ENCODE peak calls at places on chromosomes 16 and 17, in nine cellular contexts. N, D, R, C, A, S, V, P and W are unnamed samples.

GRCh38 chr16:83830769-83831450 is 23.1 kb downstream of the HSBP1 start:
- DNase-seq in N (no peak), D (no peak), R (no peak), C (no peak), A (no peak), S (no peak), V (no peak), P (no peak), W (no peak)

GRCh38 chr17:17060930-17061329 is 18.7 kb downstream of the MPRIP start:
- DNase-seq in N (no peak), D (no peak), R (no peak), C (no peak), A (no peak), S (no peak), V (no peak), P (no peak), W (no peak)

GRCh38 chr17:62995377-62995885 is 29.4 kb downstream of the TANC2 start:
- DNase-seq in N (peak; percentile 89), D (no peak), R (peak; percentile 40), C (no peak), A (peak; percentile 69), S (no peak), V (no peak), P (no peak), W (peak; percentile 32)

GRCh38 chr16:88582912-88583575 is 12.8 kb downstream of the ZC3H18 start:
- DNase-seq in N (no peak), D (no peak), R (no peak), C (no peak), A (no peak), S (no peak), V (no peak), P (no peak), W (no peak)

GRCh38 chr17:63823659-63824331 is 3.4 kb upstream of the PSMC5 start:
- DNase-seq in N (no peak), D (no peak), R (no peak), C (no peak), A (no peak), S (no peak), V (no peak), P (no peak), W (no peak)

GRCh38 chr17:147796-148740 is 10.7 kb downstream of the SCGB1C2 start:
- DNase-seq in N (no peak), D (peak; percentile 12), R (no peak), C (no peak), A (no peak), S (no peak), V (no peak), P (peak; percentile 2), W (no peak)

GRCh38 chr16:51167170-51167710 is 16.2 kb upstream of the SALL1 start:
- DNase-seq in N (no peak), D (no peak), R (no peak), C (no peak), A (no peak), S (no peak), V (no peak), P (no peak), W (peak; percentile 55)

GRCh38 chr17:74431568-74432483 is at the start of gene GPRC5C:
- DNase-seq in N (peak; percentile 80), D (peak; percentile 80), R (peak; percentile 84), C (peak; percentile 63), A (peak; percentile 88), S (no peak), V (peak; percentile 81), P (peak; percentile 93), W (peak; percentile 76)

GRCh38 chr17:16013943-16014407 is 14.4 kb downstream of the TTC19 start:
- DNase-seq in N (no peak), D (no peak), R (peak; percentile 50), C (no peak), A (peak; percentile 64), S (peak; percentile 53), V (no peak), P (no peak), W (peak; percentile 75)

GRCh38 chr16:68802190-68802589 is 41.1 kb upstream of the TANGO6 start:
- DNase-seq in N (no peak), D (no peak), R (no peak), C (no peak), A (no peak), S (no peak), V (no peak), P (no peak), W (peak; percentile 82)

GRCh38 chr16:65658339-65659275 is 536.7 kb upstream of the CDH11 start:
- DNase-seq in N (peak; percentile 42), D (no peak), R (peak; percentile 54), C (no peak), A (peak; percentile 13), S (peak; percentile 92), V (peak; percentile 43), P (no peak), W (peak; percentile 99)

GRCh38 chr17:31535581-31535981 is 144.1 kb downstream of the RAB11FIP4 start:
- DNase-seq in N (no peak), D (no peak), R (no peak), C (no peak), A (no peak), S (no peak), V (no peak), P (no peak), W (no peak)

GRCh38 chr17:10631048-10631700 is 25.9 kb downstream of the MYH3 start:
- DNase-seq in N (peak; percentile 36), D (no peak), R (peak; percentile 66), C (no peak), A (peak; percentile 50), S (no peak), V (no peak), P (no peak), W (peak; percentile 42)

DNA sequence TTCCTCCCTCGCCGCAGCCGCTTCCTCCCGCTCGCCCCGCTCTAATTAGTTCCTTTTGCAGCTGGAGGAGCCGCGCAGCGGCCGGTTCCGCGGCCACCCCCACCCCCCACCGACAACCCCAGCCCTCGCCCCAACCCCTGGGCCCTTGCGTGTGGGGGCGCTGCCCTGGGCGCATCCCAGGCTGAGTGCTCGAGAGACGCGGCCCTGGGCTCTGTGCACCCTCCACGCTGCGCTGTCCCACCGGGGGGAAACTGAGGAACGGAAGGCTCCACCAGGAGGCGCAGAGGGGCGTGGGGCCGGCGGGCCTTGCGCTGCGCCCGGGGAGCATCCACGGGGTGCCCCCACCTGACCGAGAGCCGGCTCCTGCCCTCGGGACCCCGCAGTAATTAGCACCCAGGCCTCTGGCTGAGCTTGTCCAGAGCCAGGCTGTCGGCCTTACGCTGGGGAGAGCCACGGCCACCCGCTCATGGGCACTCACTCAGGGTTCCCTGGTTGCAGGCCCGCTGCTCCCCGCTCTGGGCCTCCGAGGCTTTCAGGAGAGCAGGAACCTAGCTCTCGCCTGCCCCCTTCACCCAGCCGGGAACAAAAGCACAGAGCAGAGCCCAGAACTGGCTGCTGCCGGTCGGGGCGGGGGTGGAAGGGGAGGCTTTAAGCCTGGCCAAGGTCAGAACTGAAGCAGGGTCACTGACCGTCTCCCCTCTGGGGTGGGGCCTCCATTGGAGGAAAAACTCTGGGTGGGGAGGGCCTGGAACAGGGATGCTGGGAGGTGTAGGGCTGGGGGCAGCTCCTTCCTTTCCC is 12.1 kb downstream of the GLIS2 start:
- DNase-seq in N (peak; percentile 88), D (peak; percentile 88), R (peak; percentile 95), C (no peak), A (peak; percentile 95), S (no peak), V (peak; percentile 49), P (peak; percentile 82), W (peak; percentile 76)
- TF ChIP-seq CTCF in N (peak; percentile 53), D (peak; percentile 78), R (peak; percentile 52), C (peak; percentile 76), A (peak; percentile 74), S (peak; percentile 69), V (no peak), P (peak; percentile 36), W (peak; percentile 73)

GRCh38 chr16:71409038-71409775 is 32.6 kb downstream of the TLE7 start:
- DNase-seq in N (no peak), D (no peak), R (no peak), C (no peak), A (no peak), S (no peak), V (no peak), P (no peak), W (no peak)

GRCh38 chr16:71414038-71414437 is 27.8 kb downstream of the TLE7 start:
- DNase-seq in N (no peak), D (no peak), R (no peak), C (no peak), A (no peak), S (no peak), V (no peak), P (no peak), W (no peak)

GRCh38 chr16:71410146-71410545 is 31.7 kb downstream of the TLE7 start:
- DNase-seq in N (no peak), D (no peak), R (no peak), C (no peak), A (no peak), S (no peak), V (no peak), P (no peak), W (no peak)

GRCh38 chr16:71413341-71413740 is 28.5 kb downstream of the TLE7 start:
- DNase-seq in N (no peak), D (no peak), R (no peak), C (no peak), A (no peak), S (no peak), V (no peak), P (no peak), W (no peak)

GRCh38 chr16:71412270-71413160 is 29.3 kb downstream of the TLE7 start:
- DNase-seq in N (peak; percentile 77), D (peak; percentile 59), R (peak; percentile 78), C (peak; percentile 80), A (peak; percentile 93), S (peak; percentile 49), V (peak; percentile 67), P (peak; percentile 58), W (peak; percentile 70)
- H3K4me3 ChIP-seq in N (no peak overlapping the region), D (no peak overlapping the region), R (peak overlapping the region; percentile 12), C (peak overlapping the region; percentile 52), A (peak overlapping the region; percentile 75), S (no peak overlapping the region), V (no peak overlapping the region), P (no peak overlapping the region), W (no peak overlapping the region)

GRCh38 chr16:75491876-75492275 is 3.4 kb downstream of the CHST6 start:
- DNase-seq in N (no peak), D (no peak), R (peak; percentile 92), C (no peak), A (peak; percentile 57), S (no peak), V (no peak), P (no peak), W (no peak)
- TF ChIP-seq CTCF in N (peak; percentile 21), D (no peak), R (peak; percentile 37), C (peak; percentile 54), A (peak; percentile 50), S (peak; percentile 12), V (no peak), P (no peak), W (no peak)

DNA sequence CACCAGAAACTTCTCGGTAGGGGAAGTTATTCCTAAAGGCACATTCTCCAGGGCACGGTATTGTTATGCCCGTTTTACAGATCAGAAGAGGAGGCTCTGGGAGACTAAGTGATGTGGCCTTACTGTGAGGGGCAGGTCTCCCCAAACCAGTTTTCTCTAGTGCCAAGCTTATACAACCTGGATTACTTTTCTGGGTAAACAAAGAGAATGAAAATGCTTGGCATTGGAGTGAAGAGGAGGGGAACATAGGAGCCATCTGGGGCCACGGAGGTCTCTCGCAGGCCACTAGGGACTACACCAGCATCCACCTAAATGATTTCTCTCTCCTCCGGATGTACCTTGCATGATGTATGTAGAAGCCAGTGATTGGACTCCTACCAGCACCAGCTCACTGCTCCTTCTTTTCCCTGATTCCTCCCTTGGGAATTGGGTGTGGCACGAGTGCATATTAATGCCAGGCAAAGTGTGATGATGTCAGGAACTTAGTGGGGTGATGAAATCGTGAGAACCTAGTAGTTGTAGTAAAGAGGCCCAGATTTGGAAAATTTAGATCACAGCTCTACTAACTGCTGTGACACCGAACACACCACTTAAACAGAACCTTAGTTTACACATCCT is 687 bp downstream of the TOM1L1 start:
- DNase-seq in N (no peak), D (no peak), R (peak; percentile 27), C (no peak), A (peak; percentile 6), S (no peak), V (peak; percentile 17), P (peak; percentile 5), W (peak; percentile 94)
- H3K4me3 ChIP-seq in N (no peak overlapping the region), D (peak overlapping the region; percentile 60), R (peak overlapping the region; percentile 94), C (peak overlapping the region; percentile 83), A (no peak overlapping the region), S (peak overlapping the region; percentile 54), V (peak overlapping the region; percentile 39), P (peak overlapping the region; percentile 56), W (peak overlapping the region; percentile 85)